ENCODE peak calls at places on chromosomes 3 and 15, in nine cellular contexts. D is GM12892; R is stimulated activated naive B cell treated with anti-CD40 and anti-IgM and Interleukin-4, amounts not matched to agents 10 μg/mL and 1 μg/mL and 100 μg/mL, for 72 hours; P is uterus; A is cardiac muscle cell; Z is ecto neural progenitor cell; G is ELR; T is sigmoid colon; F is activated CD8-positive, alpha-beta memory T cell treated with anti-CD3 and anti-CD28 coated beads for 24 hours. B is an unnamed sample.

GRCh38 chr3:173553635-173554280 is 156.2 kb downstream of the NLGN1 start:
- DNase-seq in A (peak; percentile 62), Z (no peak), D (no peak), P (no peak), F (no peak), T (no peak), R (no peak), G (peak; percentile 63), B (no peak)

GRCh38 chr3:64417816-64418215 is 192.6 kb upstream of the PRICKLE2 start:
- DNase-seq in T (no peak), P (no peak), G (peak; percentile 40), D (no peak), Z (peak; percentile 69), F (no peak), R (no peak), A (no peak), B (no peak)

GRCh38 chr3:120497318-120497717 is 46.5 kb upstream of the FSTL1 start:
- DNase-seq in Z (no peak), A (no peak), R (no peak), T (no peak), D (no peak), F (no peak), P (no peak), G (peak; percentile 93), B (no peak)

GRCh38 chr3:46861996-46862688 is 1.1 kb downstream of the MYL3 start:
- DNase-seq in R (no peak), F (no peak), A (no peak), D (no peak), G (no peak), Z (no peak), T (peak; percentile 40), P (peak; percentile 5), B (peak; percentile 84)

GRCh38 chr15:77228831-77229230 is 157.9 kb upstream of the TSPAN3 start:
- DNase-seq in G (no peak), R (no peak), T (no peak), D (no peak), P (no peak), F (no peak), A (no peak), Z (no peak), B (no peak)

GRCh38 chr15:52680041-52680391 is 828 bp upstream of the ATOSA start:
- DNase-seq in G (peak; percentile 20), F (no peak), P (no peak), A (no peak), D (no peak), Z (no peak), T (no peak), R (no peak), B (no peak)

GRCh38 chr3:151434151-151434890 is 26.5 kb downstream of the IGSF10 start:
- DNase-seq in D (no peak), Z (no peak), A (no peak), F (no peak), P (no peak), G (peak; percentile 90), R (no peak), T (no peak), B (no peak)

GRCh38 chr15:90911906-90912769 is 9.0 kb downstream of the MAN2A2 start:
- DNase-seq in A (no peak), D (no peak), G (no peak), T (no peak), R (no peak), Z (no peak), P (no peak), F (no peak), B (peak; percentile 41)

GRCh38 chr3:162376761-162377160 is 880.2 kb downstream of the OTOL1 start:
- DNase-seq in A (no peak), P (no peak), F (no peak), D (no peak), Z (no peak), G (no peak), R (no peak), T (no peak), B (no peak)

GRCh38 chr15:60320365-60320764 is 77.4 kb downstream of the ANXA2 start:
- DNase-seq in T (no peak), F (no peak), R (no peak), Z (no peak), G (no peak), A (no peak), D (no peak), P (no peak), B (no peak)

GRCh38 chr15:48358681-48359152 is 27.5 kb downstream of the DUT start:
- DNase-seq in F (no peak), T (no peak), P (no peak), D (no peak), Z (no peak), A (no peak), G (peak; percentile 66), R (no peak), B (no peak)

GRCh38 chr3:172369590-172370259 is 78.5 kb downstream of the GHSR start:
- DNase-seq in A (no peak), R (no peak), D (no peak), G (no peak), T (no peak), P (no peak), Z (no peak), F (no peak), B (no peak)

GRCh38 chr15:39171944-39172368 is 408.9 kb upstream of the THBS1 start:
- DNase-seq in T (peak; percentile 82), Z (peak; percentile 66), D (no peak), F (peak; percentile 63), R (no peak), G (peak; percentile 98), P (peak; percentile 59), A (peak; percentile 87), B (peak; percentile 40)

GRCh38 chr15:55420171-55420871 is 12.0 kb downstream of the PIERCE2 start:
- DNase-seq in F (no peak), R (no peak), T (no peak), D (no peak), Z (no peak), G (no peak), P (no peak), A (no peak), B (no peak)

GRCh38 chr3:104873331-104873730 is 493.4 kb upstream of the ALCAM start:
- DNase-seq in P (no peak), R (no peak), Z (no peak), D (no peak), T (no peak), F (no peak), A (no peak), G (peak; percentile 3), B (no peak)

GRCh38 chr3:127735767-127736693 is 63.3 kb downstream of the ABTB1 start:
- DNase-seq in D (peak; percentile 53), G (peak; percentile 89), A (no peak), Z (no peak), R (peak; percentile 59), F (no peak), P (peak; percentile 32), T (peak; percentile 74), B (no peak)

GRCh38 chr3:9685216-9686049 is 18.2 kb upstream of the CPNE9 start:
- DNase-seq in D (no peak), T (no peak), A (no peak), R (no peak), Z (no peak), G (no peak), P (no peak), F (no peak), B (no peak)

GRCh38 chr3:44596631-44597030 is 11.9 kb downstream of the ZNF660 start:
- DNase-seq in R (no peak), T (no peak), P (no peak), Z (no peak), D (no peak), G (no peak), F (no peak), A (no peak), B (no peak)

GRCh38 chr3:99627062-99627826 is 11.2 kb upstream of the COL8A1 start:
- DNase-seq in D (no peak), G (peak; percentile 63), T (no peak), Z (no peak), P (no peak), A (no peak), F (no peak), R (no peak), B (no peak)

GRCh38 chr15:92116320-92116719 is 262.8 kb downstream of the SLCO3A1 start:
- DNase-seq in R (no peak), D (no peak), P (no peak), A (no peak), G (no peak), Z (no peak), T (no peak), F (no peak), B (no peak)

GRCh38 chr3:179504371-179504770 is 53.1 kb upstream of the GNB4 start:
- DNase-seq in A (no peak), F (no peak), Z (no peak), P (no peak), D (no peak), G (no peak), T (no peak), R (no peak), B (no peak)

GRCh38 chr3:113035387-113035982 is 44.7 kb downstream of the GTPBP8 start:
- DNase-seq in A (peak; percentile 66), T (no peak), Z (peak; percentile 52), G (peak; percentile 73), P (no peak), D (peak; percentile 27), R (peak; percentile 9), F (no peak), B (no peak)

GRCh38 chr3:22724439-22724838 is 478.7 kb upstream of the UBE2E2 start:
- DNase-seq in R (no peak), A (no peak), T (no peak), Z (no peak), G (no peak), F (no peak), P (no peak), D (no peak), B (no peak)

GRCh38 chr3:107794664-107795443 is 272.1 kb downstream of the BBX start:
- DNase-seq in Z (no peak), G (peak; percentile 31), P (peak; percentile 51), F (no peak), T (no peak), R (no peak), D (no peak), A (no peak), B (no peak)

GRCh38 chr3:72322264-72322976 is 525.8 kb downstream of the SHQ1 start:
- DNase-seq in F (no peak), A (no peak), P (no peak), R (no peak), G (no peak), D (no peak), Z (no peak), T (no peak), B (no peak)